ENCODE peak calls at places on chromosomes 2 and 18, in five cellular contexts. One of them, this sample, is unnamed.
A peak's percentile ranks its signal among the peaks of the same experiment; 100 is the strongest.

GRCh38 chr18:48161201-48161910 is 230.9 kb upstream of the SMAD2 start:
- DNase-seq in endothelial cell: peak; percentile 80
- DNase-seq in T-helper 2 cell: peak; percentile 36
- DNase-seq in A549: peak; percentile 35
- DNase-seq in iPS DF 6.9: no peak
- DNase-seq in this sample: peak; percentile 44

GRCh38 chr2:152647417-152648010 is 69.7 kb downstream of the PRPF40A start:
- DNase-seq in endothelial cell: no peak
- DNase-seq in T-helper 2 cell: no peak
- DNase-seq in A549: no peak
- DNase-seq in iPS DF 6.9: no peak
- DNase-seq in this sample: no peak

GRCh38 chr2:109129356-109129920 is 433 bp downstream of the SH3RF3 start:
- DNase-seq in endothelial cell: peak; percentile 50
- DNase-seq in T-helper 2 cell: peak; percentile 19
- DNase-seq in A549: peak; percentile 10
- DNase-seq in iPS DF 6.9: no peak
- DNase-seq in this sample: no peak

GRCh38 chr2:207469953-207470699 is 59.6 kb upstream of the CREB1 start:
- DNase-seq in endothelial cell: no peak
- DNase-seq in T-helper 2 cell: peak; percentile 44
- DNase-seq in A549: no peak
- DNase-seq in iPS DF 6.9: no peak
- DNase-seq in this sample: no peak

GRCh38 chr18:37303009-37303408 is 262.6 kb downstream of the CELF4 start:
- DNase-seq in endothelial cell: no peak
- DNase-seq in T-helper 2 cell: no peak
- DNase-seq in A549: no peak
- DNase-seq in iPS DF 6.9: no peak
- DNase-seq in this sample: no peak

GRCh38 chr18:395481-396250 is 104.8 kb downstream of the COLEC12 start:
- DNase-seq in endothelial cell: no peak
- DNase-seq in T-helper 2 cell: no peak
- DNase-seq in A549: no peak
- DNase-seq in iPS DF 6.9: no peak
- DNase-seq in this sample: no peak

GRCh38 chr2:72544554-72544953 is 281.3 kb downstream of the EXOC6B start:
- DNase-seq in endothelial cell: no peak
- DNase-seq in T-helper 2 cell: no peak
- DNase-seq in A549: no peak
- DNase-seq in iPS DF 6.9: no peak
- DNase-seq in this sample: no peak

GRCh38 chr2:27977623-27978312 is 87.2 kb downstream of the BABAM2 start:
- DNase-seq in endothelial cell: no peak
- DNase-seq in T-helper 2 cell: peak; percentile 63
- DNase-seq in A549: no peak
- DNase-seq in iPS DF 6.9: no peak
- DNase-seq in this sample: no peak

GRCh38 chr2:239948100-239948881 is 76.9 kb downstream of the NDUFA10 start:
- DNase-seq in endothelial cell: no peak
- DNase-seq in T-helper 2 cell: no peak
- DNase-seq in A549: no peak
- DNase-seq in iPS DF 6.9: no peak
- DNase-seq in this sample: no peak

GRCh38 chr2:62672601-62673000 is 32.9 kb upstream of the EHBP1 start:
- DNase-seq in endothelial cell: peak; percentile 9
- DNase-seq in T-helper 2 cell: no peak
- DNase-seq in A549: peak; percentile 32
- DNase-seq in iPS DF 6.9: peak; percentile 47
- DNase-seq in this sample: peak; percentile 69

GRCh38 chr18:49457616-49458015 is 2.8 kb downstream of the DYM start:
- DNase-seq in endothelial cell: no peak
- DNase-seq in T-helper 2 cell: no peak
- DNase-seq in A549: no peak
- DNase-seq in iPS DF 6.9: no peak
- DNase-seq in this sample: no peak

GRCh38 chr2:102979429-102979828 is 217.6 kb downstream of the TMEM182 start:
- DNase-seq in endothelial cell: no peak
- DNase-seq in T-helper 2 cell: no peak
- DNase-seq in A549: no peak
- DNase-seq in iPS DF 6.9: no peak
- DNase-seq in this sample: no peak

GRCh38 chr2:164479460-164479859 is 141.8 kb downstream of the GRB14 start:
- DNase-seq in endothelial cell: peak; percentile 53
- DNase-seq in T-helper 2 cell: no peak
- DNase-seq in A549: no peak
- DNase-seq in iPS DF 6.9: no peak
- DNase-seq in this sample: no peak

GRCh38 chr18:56565596-56566355 is 72.6 kb downstream of the TXNL1 start:
- DNase-seq in endothelial cell: no peak
- DNase-seq in T-helper 2 cell: no peak
- DNase-seq in A549: no peak
- DNase-seq in iPS DF 6.9: no peak
- DNase-seq in this sample: no peak

GRCh38 chr2:98647636-98648035 is 39.2 kb downstream of the UNC50 start:
- DNase-seq in endothelial cell: no peak
- DNase-seq in T-helper 2 cell: no peak
- DNase-seq in A549: no peak
- DNase-seq in iPS DF 6.9: no peak
- DNase-seq in this sample: no peak

GRCh38 chr2:25684577-25684976 is 11.2 kb upstream of the DTNB start:
- DNase-seq in endothelial cell: no peak
- DNase-seq in T-helper 2 cell: no peak
- DNase-seq in A549: no peak
- DNase-seq in iPS DF 6.9: no peak
- DNase-seq in this sample: no peak

GRCh38 chr18:62555135-62555534 is 32.3 kb downstream of the ZCCHC2 start:
- DNase-seq in endothelial cell: no peak
- DNase-seq in T-helper 2 cell: no peak
- DNase-seq in A549: peak; percentile 6
- DNase-seq in iPS DF 6.9: no peak
- DNase-seq in this sample: no peak

GRCh38 chr2:104332733-104333132 is 521.2 kb upstream of the POU3F3 start:
- DNase-seq in endothelial cell: no peak
- DNase-seq in T-helper 2 cell: no peak
- DNase-seq in A549: no peak
- DNase-seq in iPS DF 6.9: no peak
- DNase-seq in this sample: peak; percentile 58

GRCh38 chr2:27811768-27812167 is 40.2 kb downstream of the MRPL33 start:
- DNase-seq in endothelial cell: no peak
- DNase-seq in T-helper 2 cell: no peak
- DNase-seq in A549: no peak
- DNase-seq in iPS DF 6.9: no peak
- DNase-seq in this sample: no peak

GRCh38 chr2:239193426-239193825 is 207.4 kb downstream of the HDAC4 start:
- DNase-seq in endothelial cell: no peak
- DNase-seq in T-helper 2 cell: no peak
- DNase-seq in A549: no peak
- DNase-seq in iPS DF 6.9: no peak
- DNase-seq in this sample: no peak

GRCh38 chr18:58557013-58557435 is 71.9 kb downstream of the ALPK2 start:
- DNase-seq in endothelial cell: no peak
- DNase-seq in T-helper 2 cell: no peak
- DNase-seq in A549: no peak
- DNase-seq in iPS DF 6.9: no peak
- DNase-seq in this sample: no peak

GRCh38 chr2:127644661-127645394 is 1.1 kb upstream of the GPR17 start:
- DNase-seq in endothelial cell: no peak
- DNase-seq in T-helper 2 cell: no peak
- DNase-seq in A549: no peak
- DNase-seq in iPS DF 6.9: no peak
- DNase-seq in this sample: no peak

GRCh38 chr2:23616630-23617029 is 231.7 kb downstream of the KLHL29 start:
- DNase-seq in endothelial cell: no peak
- DNase-seq in T-helper 2 cell: no peak
- DNase-seq in A549: no peak
- DNase-seq in iPS DF 6.9: no peak
- DNase-seq in this sample: no peak

GRCh38 chr18:26977791-26978190 is 112.3 kb upstream of the AQP4 start:
- DNase-seq in endothelial cell: no peak
- DNase-seq in T-helper 2 cell: no peak
- DNase-seq in A549: no peak
- DNase-seq in iPS DF 6.9: no peak
- DNase-seq in this sample: no peak

GRCh38 chr2:218323526-218324472 is 31.5 kb upstream of the TMBIM1 start:
- DNase-seq in endothelial cell: no peak
- DNase-seq in T-helper 2 cell: no peak
- DNase-seq in A549: peak; percentile 13
- DNase-seq in iPS DF 6.9: peak; percentile 75
- DNase-seq in this sample: peak; percentile 42

GRCh38 chr2:157838442-157839161 is 37.5 kb downstream of the ACVR1 start:
- DNase-seq in endothelial cell: no peak
- DNase-seq in T-helper 2 cell: peak; percentile 4
- DNase-seq in A549: peak; percentile 37
- DNase-seq in iPS DF 6.9: no peak
- DNase-seq in this sample: no peak

This sample was measured in T47D.